ENCODE peak calls at places on chromosomes 13 and 19, in ten cellular contexts. X, U, L, N, H, R, F, Z, E and J are unnamed samples.

GRCh38 chr13:107721436-107721835 is 493.9 kb downstream of the LIG4 start:
- DNase-seq in E (no peak), H (no peak), Z (no peak), R (no peak), L (no peak), X (no peak), N (no peak), F (no peak), U (no peak), J (no peak)

GRCh38 chr13:36163809-36164308 is 32.7 kb upstream of the DCLK1 start:
- DNase-seq in N (no peak), U (no peak), Z (no peak), R (no peak), X (peak), H (no peak), F (no peak), E (peak), L (peak), J (peak)

GRCh38 chr19:48508729-48509310 is 2.8 kb downstream of the LMTK3 start:
- DNase-seq in X (no peak), H (no peak), Z (no peak), R (no peak), F (no peak), E (no peak), N (no peak), L (no peak), U (no peak), J (no peak)

GRCh38 chr13:82713681-82714405 is 1168.4 kb downstream of the SLITRK1 start:
- DNase-seq in L (no peak), U (no peak), H (no peak), E (no peak), Z (no peak), N (no peak), F (peak), X (no peak), R (no peak), J (no peak)

GRCh38 chr19:10637894-10638293 is 12.5 kb downstream of the SLC44A2 start:
- DNase-seq in R (no peak), N (no peak), X (no peak), Z (no peak), L (no peak), E (no peak), F (no peak), U (no peak), H (no peak), J (no peak)

GRCh38 chr19:44661904-44662303 is 9.4 kb upstream of the CEACAM19 start:
- DNase-seq in Z (no peak), H (no peak), R (no peak), X (peak), F (no peak), U (no peak), N (no peak), L (no peak), E (no peak), J (no peak)

GRCh38 chr13:80131204-80131603 is 209.7 kb downstream of the SPRY2 start:
- DNase-seq in H (no peak), F (no peak), E (peak), X (peak), U (no peak), L (no peak), N (no peak), Z (peak), R (no peak), J (no peak)

GRCh38 chr13:105587786-105588185 is 947.7 kb downstream of the EFNB2 start:
- DNase-seq in X (no peak), N (no peak), R (no peak), L (peak), Z (no peak), H (no peak), E (no peak), F (no peak), U (no peak), J (no peak)

GRCh38 chr13:75687145-75687763 is 51.1 kb downstream of the LMO7 start:
- DNase-seq in E (no peak), X (peak), N (no peak), L (peak), H (no peak), U (no peak), F (no peak), Z (no peak), R (no peak), J (no peak)

GRCh38 chr13:74774252-74774651 is 640.0 kb upstream of the KLF12 start:
- DNase-seq in L (peak), N (no peak), E (no peak), U (no peak), F (no peak), H (no peak), Z (no peak), X (no peak), R (no peak), J (no peak)

GRCh38 chr19:58227964-58228583 is 640 bp upstream of the ZNF544 start:
- DNase-seq in N (no peak), L (peak), E (peak), R (no peak), U (no peak), X (peak), Z (no peak), H (no peak), F (peak), J (no peak)

GRCh38 chr13:63433546-63434150 is 2018.0 kb upstream of the PCDH20 start:
- DNase-seq in H (no peak), L (peak), F (no peak), E (no peak), N (no peak), R (no peak), X (no peak), Z (no peak), U (no peak), J (no peak)